ENCODE peak calls at places on chromosomes 16 and 17, in eight cellular contexts. I is lung, X is A549, S is ovary, O is colonic mucosa, Y is Peyer's patch, V is spleen, M is thyroid gland. Z is an unnamed sample.

GRCh38 chr16:10511829-10512228 is 68.6 kb downstream of the EMP2 start:
- DNase-seq in M (no peak), V (no peak), O (no peak), Y (no peak), I (no peak), X (no peak), S (no peak), Z (no peak)

GRCh38 chr17:50464736-50465135 is 3.9 kb downstream of the CHAD start:
- DNase-seq in S (no peak), Y (no peak), V (peak), X (no peak), M (no peak), I (no peak), O (no peak), Z (no peak)

GRCh38 chr17:82944990-82945389 is 105.2 kb upstream of the ZNF750 start:
- DNase-seq in Y (no peak), M (no peak), X (no peak), V (no peak), O (no peak), I (no peak), S (no peak), Z (no peak)

GRCh38 chr16:17930280-17930679 is 406.3 kb downstream of the NPIPA8 start:
- DNase-seq in S (no peak), Y (no peak), O (no peak), V (no peak), I (no peak), M (no peak), X (no peak), Z (no peak)

GRCh38 chr17:40553694-40554534 is 11.4 kb downstream of the CCR7 start:
- DNase-seq in I (peak), Y (no peak), S (peak), M (peak), O (peak), X (no peak), V (peak), Z (peak)

GRCh38 chr17:17906418-17907215 is 65.6 kb downstream of the TOM1L2 start:
- DNase-seq in Y (no peak), M (no peak), I (no peak), O (no peak), S (no peak), V (peak), X (no peak), Z (no peak)

GRCh38 chr16:22070361-22071351 is 21.7 kb upstream of the VWA3A start:
- DNase-seq in Y (no peak), V (no peak), X (no peak), I (no peak), O (no peak), M (no peak), S (peak), Z (no peak)

GRCh38 chr16:89572478-89573205 is 2.9 kb upstream of the CPNE7 start:
- DNase-seq in S (no peak), V (no peak), X (no peak), Y (no peak), O (no peak), I (no peak), M (no peak), Z (no peak)

GRCh38 chr17:4881761-4882555 is 17.4 kb upstream of the C17orf107 start:
- DNase-seq in Y (peak), V (peak), X (peak), M (peak), O (peak), I (peak), S (peak), Z (peak)

GRCh38 chr17:2263183-2263954 is 40.2 kb downstream of the SMG6 start:
- DNase-seq in O (no peak), X (no peak), Y (no peak), V (no peak), I (no peak), S (no peak), M (no peak), Z (no peak)

GRCh38 chr17:32283745-32284207 is 18.1 kb downstream of the RHBDL3 start:
- DNase-seq in I (no peak), Y (no peak), S (no peak), O (no peak), M (no peak), V (no peak), X (no peak), Z (peak)

GRCh38 chr17:28733346-28733745 is 4.8 kb downstream of the NEK8 start:
- DNase-seq in S (no peak), O (no peak), M (no peak), V (no peak), X (no peak), Y (no peak), I (no peak), Z (no peak)

GRCh38 chr17:78724999-78725398 is 57.1 kb downstream of the CYTH1 start:
- DNase-seq in I (no peak), M (no peak), V (no peak), O (no peak), S (no peak), X (no peak), Y (no peak), Z (no peak)
- H3K27ac ChIP-seq in I (no peak), M (no peak), V (no peak), O (no peak), S (no peak), X (no peak), Y (no peak), Z (no peak)

GRCh38 chr17:71284032-71284755 is 836.6 kb upstream of the SOX9 start:
- DNase-seq in X (no peak), M (peak), S (no peak), V (no peak), O (no peak), I (no peak), Y (no peak), Z (no peak)
- H3K4me3 ChIP-seq in X (no peak), M (no peak), S (no peak), V (no peak), O (no peak), I (no peak), Y (no peak), Z (no peak)

GRCh38 chr17:77441130-77441920 is 300.6 kb downstream of the SEC14L1 start:
- DNase-seq in Y (peak), V (peak), I (no peak), X (no peak), O (peak), S (no peak), M (no peak), Z (no peak)
- TF ChIP-seq CTCF in Y (no peak), V (peak), I (no peak), X (no peak), O (no peak), S (no peak), M (no peak), Z (no peak)

DNA sequence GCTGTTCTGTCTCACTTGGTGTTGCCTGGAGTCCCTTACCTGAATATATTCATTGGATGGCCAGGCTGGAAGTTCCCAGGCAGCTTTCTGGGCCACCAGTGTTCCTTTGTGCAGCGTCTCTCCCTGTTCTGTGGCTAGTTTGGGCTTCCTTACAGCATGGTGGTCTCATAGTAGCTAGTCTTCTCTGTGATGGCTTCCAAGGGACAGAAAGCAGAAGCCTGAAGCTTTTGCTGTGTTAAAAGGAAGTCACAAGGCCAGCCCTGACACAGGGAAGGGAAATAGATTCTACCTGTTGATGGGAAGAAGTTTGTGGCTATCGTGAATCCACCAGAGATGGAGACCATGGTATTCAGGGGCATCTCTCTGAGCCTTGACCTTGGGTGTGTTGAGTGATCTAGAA is 34.6 kb downstream of the PLCG2 start:
- DNase-seq in V (no peak), O (no peak), Y (no peak), X (no peak), M (no peak), S (no peak), I (no peak), Z (no peak)
- H3K27ac ChIP-seq in V (peak), O (no peak), Y (peak), X (no peak), M (no peak), S (no peak), I (no peak), Z (no peak)

DNA sequence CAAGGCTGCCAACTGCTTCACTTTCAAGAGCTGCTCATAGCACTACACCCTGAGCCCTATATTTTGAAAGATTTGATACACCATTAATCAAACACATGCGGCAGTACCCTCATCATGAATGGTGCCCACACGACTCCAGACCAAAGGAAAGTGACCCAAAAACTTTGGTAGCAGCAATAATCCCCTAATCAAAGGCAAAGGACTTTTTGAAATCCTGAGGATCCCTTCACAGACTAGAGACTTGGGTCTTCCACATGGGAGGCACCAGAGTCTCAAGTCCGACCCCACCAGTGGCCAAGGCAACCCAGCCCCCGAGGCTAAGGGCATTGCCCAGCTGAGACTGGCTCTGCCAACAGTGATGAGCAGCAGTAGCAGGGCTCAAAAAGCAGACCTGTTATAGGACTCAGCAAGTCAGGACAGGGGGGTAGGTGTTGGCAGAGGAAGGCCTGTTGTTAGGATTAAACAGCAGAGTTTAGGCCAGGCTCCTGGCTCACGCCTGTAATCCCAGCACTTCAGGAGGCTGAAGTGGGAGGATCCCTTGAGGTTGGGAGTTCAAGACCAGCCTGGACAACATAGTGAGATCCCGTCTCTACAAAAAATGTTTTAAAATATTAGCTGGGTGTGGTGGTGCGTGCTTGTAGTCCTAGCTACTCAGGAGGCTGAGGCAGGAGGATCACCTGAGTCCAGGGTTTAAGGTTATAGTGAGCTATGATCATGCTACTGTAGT is 3.2 kb downstream of the TRIM25 start:
- DNase-seq in O (no peak), M (no peak), I (no peak), Y (no peak), S (no peak), V (no peak), X (no peak), Z (no peak)
- H3K4me3 ChIP-seq in O (peak), M (no peak), I (peak), Y (peak), S (no peak), V (peak), X (no peak), Z (no peak)

DNA sequence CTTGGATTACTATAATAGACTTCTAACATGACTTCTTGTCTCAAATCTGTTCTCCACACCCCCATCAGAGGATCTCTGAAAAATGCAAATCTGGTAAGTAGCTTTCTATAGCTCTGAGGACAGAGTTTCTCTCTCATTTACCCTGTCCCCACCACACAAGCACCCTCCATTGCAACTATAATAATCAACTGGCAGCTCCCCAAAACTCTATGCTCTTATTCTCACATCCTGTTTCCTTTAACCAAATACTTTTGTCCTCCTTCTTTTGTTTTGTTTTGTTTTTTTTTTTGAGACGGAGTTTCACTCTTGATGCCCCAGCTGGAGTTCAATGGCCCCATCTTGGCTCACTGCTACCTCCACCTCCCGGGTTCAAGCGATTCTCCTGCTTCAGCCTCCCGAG is 73.4 kb downstream of the HELZ start:
- DNase-seq in O (no peak), V (no peak), X (no peak), I (no peak), S (no peak), Y (no peak), M (no peak), Z (no peak)
- TF ChIP-seq CTCF in O (no peak), V (no peak), X (no peak), I (no peak), S (no peak), Y (no peak), M (no peak), Z (no peak)

Z was measured in testis.